ENCODE peak calls at places on chromosomes 1 and 21, in eight cellular contexts. J is posterior cingulate gyrus; T is NCI-H345; C is ELR; K is stimulated activated CD8-positive, alpha-beta memory T cell treated with anti-CD3 and anti-CD28 coated beads, Interleukin-7, amount 100 ng/mL, for 1 hour; S is left kidney; G is mesendoderm; V is fibroblast of villous mesenchyme. I is an unnamed sample.

GRCh38 chr1:226026833-226027232 is 27.7 kb upstream of the SDE2 start:
- DNase-seq in J (no peak), G (peak), C (no peak), T (no peak), V (no peak), K (no peak), S (no peak), I (no peak)

GRCh38 chr1:15742339-15742801 is at the start of gene TMEM82:
- DNase-seq in G (peak), T (no peak), J (no peak), K (no peak), V (no peak), S (no peak), C (no peak), I (no peak)

GRCh38 chr1:65846911-65847310 is 54.2 kb downstream of the PDE4B start:
- DNase-seq in V (peak), K (no peak), S (no peak), C (no peak), G (no peak), J (no peak), T (no peak), I (no peak)

GRCh38 chr1:10708807-10709523 is 87.5 kb downstream of the CASZ1 start:
- DNase-seq in J (no peak), G (no peak), S (peak), C (no peak), K (no peak), T (no peak), V (no peak), I (no peak)

GRCh38 chr1:155463865-155464264 is 98.7 kb downstream of the ASH1L start:
- DNase-seq in J (no peak), T (no peak), S (no peak), K (no peak), G (peak), V (peak), C (peak), I (no peak)

GRCh38 chr1:180912801-180913616 is at the start of gene KIAA1614:
- DNase-seq in S (peak), K (no peak), C (peak), V (peak), T (no peak), G (peak), J (peak), I (no peak)

GRCh38 chr1:81894867-81895266 is 94.1 kb downstream of the ADGRL2 start:
- DNase-seq in C (no peak), S (no peak), T (no peak), G (no peak), V (no peak), J (no peak), K (no peak), I (no peak)

GRCh38 chr1:179021873-179022272 is 3.8 kb upstream of the FAM20B start:
- DNase-seq in G (no peak), K (no peak), J (peak), T (peak), C (no peak), V (peak), S (peak), I (no peak)

GRCh38 chr1:78370356-78370755 is 120.4 kb upstream of the PTGFR start:
- DNase-seq in T (no peak), C (peak), V (peak), G (no peak), K (no peak), J (no peak), S (no peak), I (no peak)

GRCh38 chr1:203040518-203041275 is 14.4 kb downstream of the PPFIA4 start:
- DNase-seq in K (no peak), S (no peak), T (no peak), G (peak), J (no peak), C (no peak), V (no peak), I (no peak)

GRCh38 chr1:42422672-42423236 is 33.1 kb downstream of the ZMYND12 start:
- DNase-seq in T (no peak), V (no peak), C (no peak), K (no peak), J (no peak), S (no peak), G (no peak), I (no peak)

GRCh38 chr1:40140211-40140709 is 20.9 kb upstream of the RLF start:
- DNase-seq in S (no peak), G (peak), T (no peak), V (peak), C (peak), K (no peak), J (no peak), I (no peak)

GRCh38 chr21:36788116-36788515 is 89.2 kb downstream of the SIM2 start:
- DNase-seq in C (peak), G (no peak), J (no peak), S (no peak), V (peak), K (no peak), T (no peak), I (no peak)

GRCh38 chr1:173137116-173137515 is 70.0 kb downstream of the TNFSF4 start:
- DNase-seq in S (no peak), T (no peak), J (no peak), K (no peak), C (no peak), V (no peak), G (no peak), I (no peak)

GRCh38 chr1:72557446-72558049 is 275.2 kb upstream of the NEGR1 start:
- DNase-seq in T (no peak), G (peak), C (peak), J (no peak), V (no peak), S (peak), K (no peak), I (no peak)

GRCh38 chr1:185694081-185694480 is 40.1 kb upstream of the HMCN1 start:
- DNase-seq in T (no peak), G (no peak), K (no peak), V (peak), J (no peak), S (peak), C (no peak), I (no peak)